ENCODE peak calls at places on chromosomes 5 and 9, in seven cellular contexts. U is HFFc6; P is neuronal stem cell; J is H9; A is ovary; L is stimulated activated CD4-positive, alpha-beta T cell treated with anti-CD3 and anti-CD28 coated beads, Interleukin-2, amount 100 ng/mL, for 48 hours; N is central memory CD8-positive, alpha-beta T cell. H is an unnamed sample.

GRCh38 chr9:104586496-104587180 is 12.6 kb downstream of the OR13C5 start:
- DNase-seq in U (no peak), N (no peak), P (no peak), J (no peak), A (no peak), L (no peak), H (no peak)

GRCh38 chr5:157475432-157475831 is 15.4 kb downstream of the NIPAL4 start:
- DNase-seq in J (no peak), U (no peak), L (no peak), N (no peak), P (no peak), A (no peak), H (no peak)

GRCh38 chr9:131100445-131100844 is 4.1 kb downstream of the AIF1L start:
- DNase-seq in L (no peak), N (no peak), J (no peak), U (no peak), P (no peak), A (no peak), H (no peak)

GRCh38 chr5:154771383-154771901 is 16.3 kb downstream of the LARP1 start:
- DNase-seq in U (peak), P (peak), N (no peak), J (peak), A (peak), L (no peak), H (no peak)

GRCh38 chr5:168404366-168404765 is 81.9 kb upstream of the RARS1 start:
- DNase-seq in A (no peak), P (no peak), N (no peak), J (no peak), L (no peak), U (peak), H (no peak)

GRCh38 chr9:7259544-7260241 is 501.9 kb downstream of the KDM4C start:
- DNase-seq in J (no peak), A (no peak), U (no peak), P (no peak), L (no peak), N (no peak), H (no peak)

GRCh38 chr5:128669803-128670202 is 131.8 kb upstream of the FBN2 start:
- DNase-seq in N (no peak), L (no peak), U (peak), P (no peak), J (no peak), A (no peak), H (no peak)

GRCh38 chr5:89728750-89729149 is 680.8 kb downstream of the CETN3 start:
- DNase-seq in J (no peak), U (no peak), N (no peak), L (no peak), P (no peak), A (peak), H (no peak)

GRCh38 chr5:151740958-151741373 is 17.5 kb downstream of the ATOX1 start:
- DNase-seq in L (no peak), U (peak), A (no peak), J (no peak), P (no peak), N (no peak), H (no peak)

GRCh38 chr9:86135374-86135773 is 36.0 kb upstream of the GOLM1 start:
- DNase-seq in P (no peak), J (no peak), N (no peak), L (no peak), A (no peak), U (no peak), H (no peak)

GRCh38 chr5:73890569-73890968 is 264.6 kb downstream of the ARHGEF28 start:
- DNase-seq in N (no peak), A (no peak), U (no peak), P (no peak), J (no peak), L (no peak), H (no peak)

GRCh38 chr5:32690153-32690552 is 21.0 kb upstream of the NPR3 start:
- DNase-seq in U (no peak), N (no peak), P (no peak), J (no peak), A (no peak), L (no peak), H (no peak)

GRCh38 chr9:93812410-93812668 is 142.8 kb downstream of the BARX1 start:
- DNase-seq in J (no peak), L (no peak), N (no peak), P (no peak), A (no peak), U (no peak), H (no peak)

GRCh38 chr5:58677650-58678049 is 94.8 kb downstream of the RAB3C start:
- DNase-seq in U (no peak), L (no peak), A (no peak), N (no peak), J (no peak), P (no peak), H (no peak)

GRCh38 chr5:81232449-81233079 is 558 bp upstream of the CKMT2 start:
- DNase-seq in P (no peak), L (no peak), N (no peak), A (peak), U (no peak), J (peak), H (no peak)

GRCh38 chr9:2824564-2824963 is 19.3 kb downstream of the PUM3 start:
- DNase-seq in A (no peak), N (no peak), L (no peak), U (no peak), P (no peak), J (peak), H (no peak)

GRCh38 chr9:33081128-33081851 is 4.8 kb upstream of the SMU1 start:
- DNase-seq in L (peak), A (no peak), U (peak), P (peak), J (peak), N (peak), H (peak)

GRCh38 chr5:78912085-78912771 is 72.9 kb downstream of the ARSB start:
- DNase-seq in P (no peak), A (no peak), U (no peak), N (no peak), J (no peak), L (no peak), H (no peak)